ENCODE peak calls at places on chromosomes 2 and 18, in seven cellular contexts. H, G, W, V, O, L and Z are unnamed samples.

GRCh38 chr18:27073404-27073830 is 111.7 kb downstream of the CHST9 start:
- DNase-seq in W (no peak), G (no peak), V (no peak), O (no peak), H (no peak), L (no peak), Z (no peak)

GRCh38 chr2:32212293-32212692 is 46.6 kb downstream of the SLC30A6 start:
- DNase-seq in L (no peak), V (no peak), H (no peak), O (peak), G (no peak), W (no peak), Z (no peak)

GRCh38 chr18:46372670-46373069 is 268.5 kb downstream of the HAUS1 start:
- DNase-seq in V (no peak), H (no peak), O (no peak), L (no peak), G (no peak), W (no peak), Z (no peak)

GRCh38 chr2:184938221-184938985 is 340.1 kb downstream of the ZNF804A start:
- DNase-seq in H (no peak), W (no peak), O (no peak), L (peak), V (peak), G (no peak), Z (no peak)

GRCh38 chr2:1286929-1287328 is 126.3 kb upstream of the TPO start:
- DNase-seq in W (no peak), L (no peak), V (no peak), O (no peak), H (no peak), G (no peak), Z (no peak)

GRCh38 chr2:60960706-60961105 is 56.8 kb upstream of the PEX13 start:
- DNase-seq in H (no peak), O (no peak), W (no peak), G (no peak), L (no peak), V (no peak), Z (no peak)

GRCh38 chr2:176164803-176165597 is 7.9 kb downstream of the HOXD3 start:
- DNase-seq in O (no peak), W (no peak), G (no peak), H (no peak), L (peak), V (no peak), Z (no peak)

GRCh38 chr2:126817172-126817571 is 81.5 kb upstream of the TEX51 start:
- DNase-seq in V (no peak), H (no peak), O (no peak), W (no peak), G (no peak), L (no peak), Z (no peak)

GRCh38 chr2:15674637-15675455 is 83.2 kb downstream of the DDX1 start:
- DNase-seq in V (peak), H (peak), L (no peak), W (no peak), G (no peak), O (peak), Z (no peak)

GRCh38 chr2:159996792-159997546 is 65.4 kb downstream of the PLA2R1 start:
- DNase-seq in V (peak), G (no peak), H (peak), L (no peak), O (peak), W (no peak), Z (peak)

GRCh38 chr18:8882632-8883408 is 177.5 kb downstream of the MTCL1 start:
- DNase-seq in L (peak), W (no peak), H (peak), O (no peak), V (no peak), G (no peak), Z (no peak)

GRCh38 chr18:67519582-67519981 is 3.1 kb upstream of the DSEL start:
- DNase-seq in G (no peak), L (no peak), H (peak), O (peak), W (no peak), V (peak), Z (peak)

GRCh38 chr18:3538456-3538855 is 88.5 kb downstream of the TGIF1 start:
- DNase-seq in O (no peak), W (no peak), L (no peak), V (no peak), G (no peak), H (peak), Z (peak)

GRCh38 chr18:9242987-9243386 is 91.6 kb upstream of the TWSG1 start:
- DNase-seq in L (peak), W (no peak), G (no peak), V (no peak), O (no peak), H (no peak), Z (no peak)

GRCh38 chr2:226873051-226873620 is 37.3 kb downstream of the RHBDD1 start:
- DNase-seq in V (peak), O (peak), H (peak), G (no peak), W (no peak), L (no peak), Z (no peak)

GRCh38 chr2:167181134-167181533 is 292.9 kb downstream of the XIRP2 start:
- DNase-seq in W (no peak), L (no peak), G (no peak), H (peak), V (peak), O (peak), Z (no peak)

GRCh38 chr2:219210572-219211362 is 4.2 kb downstream of the ZFAND2B start:
- DNase-seq in W (peak), G (no peak), L (no peak), H (no peak), O (no peak), V (no peak), Z (no peak)

GRCh38 chr2:9703085-9703641 is 72.4 kb upstream of the YWHAQ start:
- DNase-seq in L (no peak), V (peak), G (peak), H (peak), W (peak), O (peak), Z (peak)

GRCh38 chr2:233802132-233802815 is 24.1 kb downstream of the MROH2A start:
- DNase-seq in H (no peak), W (no peak), G (no peak), O (no peak), L (no peak), V (no peak), Z (no peak)

GRCh38 chr2:80589070-80589469 is 284.5 kb upstream of the LRRTM1 start:
- DNase-seq in V (no peak), G (no peak), W (no peak), O (no peak), L (no peak), H (no peak), Z (no peak)

GRCh38 chr2:118315606-118316005 is 227.3 kb downstream of the INSIG2 start:
- DNase-seq in V (no peak), W (no peak), G (no peak), O (no peak), H (no peak), L (no peak), Z (no peak)
- H3K4me3 ChIP-seq in V (no peak), W (no peak), G (no peak), O (no peak), H (no peak), L (no peak), Z (no peak)

DNA sequence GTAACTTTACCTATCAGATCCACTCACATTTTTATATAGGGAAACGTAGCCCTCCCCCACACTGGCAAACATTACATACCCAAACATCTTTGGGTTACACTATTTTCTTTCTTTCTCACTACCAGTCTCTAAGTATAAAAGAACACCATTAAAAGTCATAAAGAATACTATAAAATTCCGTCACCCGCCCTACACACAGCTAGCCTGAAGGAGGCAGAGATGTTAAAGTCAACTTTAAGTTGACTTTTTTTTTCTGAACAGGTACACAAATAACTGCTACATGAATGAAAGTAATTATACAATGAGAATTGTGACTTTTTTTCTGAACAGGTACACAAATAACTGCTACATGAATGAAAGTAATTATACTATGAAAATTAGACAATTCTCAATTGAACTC is 628.3 kb downstream of the NUP35 start:
- DNase-seq in G (no peak), O (no peak), W (no peak), V (no peak), L (no peak), H (no peak), Z (no peak)
- TF ChIP-seq CTCF in G (no peak), O (no peak), W (no peak), V (no peak), L (peak), H (no peak), Z (no peak)

DNA sequence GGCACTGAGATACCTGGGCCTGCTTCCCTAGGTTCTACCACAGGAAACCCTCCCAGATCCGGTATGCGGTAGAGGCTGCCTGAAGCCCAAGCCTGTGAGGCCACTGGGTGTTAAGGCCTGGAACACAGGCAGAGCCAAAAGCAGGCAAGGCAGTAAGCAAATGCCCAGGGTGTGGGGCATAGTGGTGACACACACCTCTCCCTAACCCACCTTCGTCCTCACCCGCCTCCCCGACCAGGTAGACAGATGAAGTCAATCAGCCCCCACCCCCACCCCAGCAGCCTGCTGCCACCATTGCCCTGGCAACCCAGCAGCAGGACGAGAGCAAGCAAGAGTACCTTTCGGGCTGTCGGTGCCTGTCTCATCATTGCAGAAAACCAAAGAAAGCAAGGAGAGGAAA is 6.1 kb downstream of the DCTN1 start:
- DNase-seq in V (no peak), G (no peak), L (peak), W (no peak), H (no peak), O (no peak), Z (no peak)
- H3K4me3 ChIP-seq in V (peak), G (peak), L (peak), W (no peak), H (peak), O (peak), Z (peak)

DNA sequence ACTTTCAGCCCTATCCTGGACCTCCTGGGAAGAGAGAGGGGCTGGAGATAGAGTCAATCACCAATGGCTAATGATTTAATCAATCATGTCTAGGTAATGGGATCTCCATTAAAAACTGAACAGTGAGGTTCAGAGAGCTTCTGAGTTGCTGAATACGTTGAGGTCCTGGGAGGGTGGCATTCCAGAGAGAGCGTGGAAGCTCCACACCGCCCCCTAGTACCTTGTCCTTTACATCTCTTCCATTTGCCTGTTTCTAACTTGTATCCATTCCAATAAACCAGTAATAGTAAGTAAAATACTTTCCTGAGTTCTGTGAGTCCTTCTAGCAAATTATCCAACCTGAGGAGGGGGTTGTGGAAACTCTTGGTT is 101.7 kb downstream of the B3GNT2 start:
- DNase-seq in G (no peak), O (peak), V (no peak), L (peak), H (peak), W (no peak), Z (peak)
- TF ChIP-seq CTCF in G (peak), O (peak), V (no peak), L (peak), H (peak), W (no peak), Z (peak)

DNA sequence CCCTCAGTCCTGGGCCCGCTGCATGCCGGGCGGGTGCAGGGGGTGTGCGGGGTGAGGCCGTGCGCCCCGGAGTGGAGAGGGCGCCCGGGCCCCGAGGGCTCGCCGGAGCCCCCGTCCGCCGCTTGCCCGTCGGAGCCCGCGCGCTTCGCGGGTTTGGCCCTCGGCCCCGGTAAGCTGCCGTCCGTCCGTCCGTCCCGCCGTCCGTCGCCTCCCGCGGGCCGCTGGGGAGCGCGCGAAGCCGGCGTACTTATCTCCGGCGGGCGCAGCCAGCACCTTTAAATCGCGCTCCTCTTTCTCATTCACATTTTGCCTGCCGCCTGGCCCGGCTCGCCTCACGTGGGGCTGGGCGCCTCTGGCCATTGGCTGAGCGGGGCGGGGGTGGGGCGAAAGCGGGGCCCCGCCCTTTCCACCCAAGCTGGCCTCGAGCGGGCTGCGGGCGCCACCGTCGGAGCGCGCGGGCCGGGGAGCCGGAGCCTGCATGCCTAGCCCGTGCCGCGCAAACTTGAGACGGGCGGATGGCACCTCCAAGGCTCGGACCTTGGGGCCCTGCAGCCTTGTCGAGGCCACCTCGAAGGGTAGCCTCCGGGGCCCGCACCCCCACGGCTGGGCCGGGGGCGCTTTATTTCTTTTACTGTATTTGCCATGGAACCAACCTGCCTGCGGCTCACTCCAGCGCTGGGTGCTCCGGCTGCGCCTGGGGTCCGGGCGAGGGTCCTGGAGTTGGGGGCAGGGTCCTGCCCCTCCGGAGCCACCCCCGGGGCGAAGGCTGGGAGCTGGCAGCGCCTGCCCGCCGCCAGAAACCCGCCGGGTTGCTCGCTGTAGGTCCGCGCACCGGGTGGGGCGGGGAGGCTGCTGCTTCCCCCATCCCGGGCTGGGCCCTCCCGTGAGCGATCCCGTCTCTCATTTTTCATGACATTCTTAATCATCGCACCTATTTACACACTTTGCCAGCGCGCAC is at the start of gene GBX2:
- DNase-seq in L (peak), W (no peak), G (no peak), V (peak), H (peak), O (peak), Z (peak)
- H3K4me3 ChIP-seq in L (peak), W (no peak), G (peak), V (peak), H (no peak), O (peak), Z (peak)

GRCh38 chr2:74867841-74868658 is 34.1 kb downstream of the HK2 start:
- DNase-seq in L (no peak), G (no peak), O (peak), H (peak), W (no peak), V (peak), Z (peak)
- TF ChIP-seq CTCF in L (no peak), G (no peak), O (no peak), H (no peak), W (no peak), V (no peak), Z (no peak)

GRCh38 chr2:203740741-203741363 is 34.4 kb downstream of the CD28 start:
- DNase-seq in W (no peak), L (no peak), V (peak), H (peak), G (no peak), O (peak), Z (peak)
- H3K4me3 ChIP-seq in W (no peak), L (no peak), V (no peak), H (no peak), G (no peak), O (no peak), Z (no peak)

GRCh38 chr2:12990523-12990922 is 273.8 kb downstream of the TRIB2 start:
- DNase-seq in O (peak), W (no peak), V (no peak), H (peak), G (no peak), L (no peak), Z (no peak)
- TF ChIP-seq CTCF in O (peak), W (no peak), V (no peak), H (peak), G (no peak), L (peak), Z (peak)